ENCODE peak calls at places on chromosomes 7 and 10, in four cellular contexts. S, Q, G and J are unnamed samples.

GRCh38 chr7:19620470-19620869 is 88.4 kb downstream of the POLR1F start:
- DNase-seq in S (no peak), Q (no peak), G (no peak), J (no peak)

GRCh38 chr7:93202594-93203273 is 23.5 kb downstream of the HEPACAM2 start:
- DNase-seq in S (no peak), Q (no peak), G (no peak), J (no peak)

GRCh38 chr10:3782099-3782455 is 2.9 kb downstream of the KLF6 start:
- DNase-seq in S (no peak), Q (no peak), G (no peak), J (no peak)

GRCh38 chr7:23863209-23863798 is 153.3 kb downstream of the STK31 start:
- DNase-seq in S (no peak), Q (peak; percentile 17), G (peak; percentile 27), J (peak; percentile 10)

GRCh38 chr10:69089638-69090599 is 2.0 kb downstream of the SRGN start:
- DNase-seq in S (no peak), Q (peak; percentile 54), G (no peak), J (peak; percentile 58)

GRCh38 chr7:122919643-122920181 is 33.5 kb upstream of the CADPS2 start:
- DNase-seq in S (no peak), Q (no peak), G (no peak), J (no peak)

GRCh38 chr7:84697506-84697905 is 489.4 kb downstream of the SEMA3D start:
- DNase-seq in S (no peak), Q (peak; percentile 96), G (no peak), J (peak; percentile 97)

GRCh38 chr10:4812952-4813351 is 13.1 kb upstream of the AKR1E2 start:
- DNase-seq in S (peak; percentile 28), Q (peak; percentile 96), G (peak; percentile 17), J (peak; percentile 93)

GRCh38 chr7:101687081-101687480 is 58.0 kb upstream of the MYL10 start:
- DNase-seq in S (no peak), Q (no peak), G (no peak), J (no peak)

GRCh38 chr7:1516586-1517251 is 12.5 kb upstream of the INTS1 start:
- DNase-seq in S (no peak), Q (no peak), G (no peak), J (no peak)

GRCh38 chr7:41245916-41246315 is 457.0 kb downstream of the INHBA start:
- DNase-seq in S (no peak), Q (no peak), G (no peak), J (no peak)

GRCh38 chr7:7816084-7816483 is 97.7 kb upstream of the RPA3 start:
- DNase-seq in S (no peak), Q (no peak), G (no peak), J (no peak)

GRCh38 chr10:70007116-70007820 is 45.4 kb upstream of the MACROH2A2 start:
- DNase-seq in S (no peak), Q (peak; percentile 49), G (no peak), J (peak; percentile 45)

GRCh38 chr7:115676080-115676479 is 354.5 kb downstream of the TFEC start:
- DNase-seq in S (peak; percentile 7), Q (peak; percentile 66), G (no peak), J (peak; percentile 36)

GRCh38 chr7:2894118-2894940 is 50.2 kb upstream of the GNA12 start:
- DNase-seq in S (no peak), Q (no peak), G (no peak), J (no peak)

GRCh38 chr7:151689196-151689971 is 169.7 kb upstream of the RHEB start:
- DNase-seq in S (peak; percentile 92), Q (no peak), G (no peak), J (peak; percentile 65)

GRCh38 chr10:122388287-122388997 is 13.9 kb downstream of the PLEKHA1 start:
- DNase-seq in S (no peak), Q (no peak), G (no peak), J (no peak)

GRCh38 chr10:62844280-62845011 is 28.3 kb upstream of the EGR2 start:
- DNase-seq in S (no peak), Q (no peak), G (no peak), J (no peak)

GRCh38 chr10:133178357-133179127 is 18.5 kb downstream of the KNDC1 start:
- DNase-seq in S (no peak), Q (no peak), G (no peak), J (no peak)

GRCh38 chr10:23096814-23097549 is 1.6 kb downstream of the MSRB2 start:
- DNase-seq in S (no peak), Q (peak; percentile 70), G (no peak), J (peak; percentile 96)

GRCh38 chr10:132433671-132434340 is 36.8 kb downstream of the PWWP2B start:
- DNase-seq in S (no peak), Q (no peak), G (no peak), J (no peak)

GRCh38 chr10:87895430-87895829 is 32.0 kb downstream of the PTEN start:
- DNase-seq in S (no peak), Q (no peak), G (no peak), J (no peak)

GRCh38 chr7:28847681-28848080 is 110.4 kb downstream of the TRIL start:
- DNase-seq in S (no peak), Q (no peak), G (no peak), J (no peak)

GRCh38 chr7:155291045-155291530 is 6.6 kb upstream of the INSIG1 start:
- DNase-seq in S (peak; percentile 81), Q (peak; percentile 66), G (peak; percentile 92), J (peak; percentile 40)

GRCh38 chr10:123651421-123652047 is 14.6 kb upstream of the GPR26 start:
- DNase-seq in S (no peak), Q (no peak), G (no peak), J (no peak)

GRCh38 chr7:47370461-47371042 is 211.4 kb downstream of the TNS3 start:
- DNase-seq in S (no peak), Q (no peak), G (no peak), J (peak; percentile 87)

GRCh38 chr10:127999291-127999690 is 92.4 kb downstream of the PTPRE start:
- DNase-seq in S (no peak), Q (no peak), G (no peak), J (peak; percentile 13)

GRCh38 chr10:77712207-77712606 is 74.6 kb upstream of the KCNMA1 start:
- DNase-seq in S (no peak), Q (no peak), G (no peak), J (no peak)

GRCh38 chr10:77710759-77711682 is 73.4 kb upstream of the KCNMA1 start:
- DNase-seq in S (peak; percentile 73), Q (peak; percentile 44), G (peak; percentile 93), J (no peak)

GRCh38 chr10:77711683-77712049 is 74.1 kb upstream of the KCNMA1 start:
- DNase-seq in S (no peak), Q (no peak), G (no peak), J (no peak)

GRCh38 chr10:77710081-77710551 is 72.5 kb upstream of the KCNMA1 start:
- DNase-seq in S (no peak), Q (no peak), G (no peak), J (no peak)

GRCh38 chr10:77707570-77707969 is 70.0 kb upstream of the KCNMA1 start:
- DNase-seq in S (no peak), Q (no peak), G (no peak), J (no peak)
- H3K4me2 ChIP-seq in S (no peak overlapping the region), Q (no peak overlapping the region), G (no peak overlapping the region), J (no peak overlapping the region)

DNA sequence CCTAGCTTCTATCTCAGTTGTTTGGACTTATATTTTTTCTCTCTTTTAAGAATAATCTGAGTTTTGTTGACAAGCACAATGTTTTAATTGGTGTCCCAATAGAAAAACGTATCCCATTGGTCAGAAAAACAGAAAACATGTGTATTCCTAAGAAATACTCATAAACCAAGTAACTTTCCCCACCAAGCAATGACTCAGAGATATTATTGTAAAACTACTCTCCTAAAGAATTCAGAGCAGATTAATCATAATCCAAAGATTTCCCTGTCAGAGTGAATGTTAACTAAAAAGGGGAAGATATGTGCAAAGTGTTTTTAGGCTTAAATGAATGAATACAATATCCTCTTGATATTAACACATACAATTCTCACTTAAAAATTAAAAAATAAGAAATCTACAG is 29.4 kb upstream of the MBL2 start:
- DNase-seq in S (no peak), Q (no peak), G (no peak), J (peak; percentile 49)
- H3K4me2 ChIP-seq in S (no peak overlapping the region), Q (no peak overlapping the region), G (no peak overlapping the region), J (no peak overlapping the region)

GRCh38 chr7:120991570-120991969 is 3.1 kb downstream of the CPED1 start:
- DNase-seq in S (no peak), Q (peak; percentile 90), G (no peak), J (peak; percentile 79)

GRCh38 chr7:120992272-120993010 is 3.9 kb downstream of the CPED1 start:
- DNase-seq in S (no peak), Q (no peak), G (no peak), J (no peak)

GRCh38 chr7:120989571-120990220 is 1.2 kb downstream of the CPED1 start:
- DNase-seq in S (no peak), Q (peak; percentile 38), G (no peak), J (no peak)

GRCh38 chr7:120990468-120991118 is 2.1 kb downstream of the CPED1 start:
- DNase-seq in S (no peak), Q (peak; percentile 31), G (no peak), J (no peak)

DNA sequence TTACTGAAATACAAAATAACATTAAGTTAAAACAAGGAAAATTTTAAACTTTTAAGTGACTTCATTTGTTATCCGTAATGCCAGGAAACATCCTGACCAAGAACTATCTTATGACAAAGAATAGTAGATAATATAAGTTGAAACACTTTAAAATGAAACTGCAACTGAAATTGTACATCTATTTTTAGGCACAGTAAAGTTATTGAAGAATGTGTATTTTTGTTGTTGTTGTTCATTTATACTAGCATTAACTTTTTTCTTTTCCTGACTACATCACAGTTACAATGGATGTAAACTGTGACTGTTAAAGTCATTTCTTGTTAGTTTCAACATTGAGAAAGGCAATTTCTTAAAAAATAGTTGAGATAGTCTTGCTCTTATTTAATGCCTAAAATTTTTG is 2.6 kb downstream of the CPED1 start:
- DNase-seq in S (no peak), Q (no peak), G (no peak), J (no peak)
- H3K4me2 ChIP-seq in S (no peak overlapping the region), Q (peak overlapping the region; percentile 80), G (peak overlapping the region; percentile 92), J (peak overlapping the region; percentile 87)

GRCh38 chr10:93390691-93391090 is 91.4 kb downstream of the MYOF start:
- DNase-seq in S (no peak), Q (peak; percentile 26), G (no peak), J (peak; percentile 48)
- H3K4me2 ChIP-seq in S (no peak overlapping the region), Q (no peak overlapping the region), G (no peak overlapping the region), J (peak overlapping the region; percentile 18)